ENCODE peak calls at places on chromosomes 2 and 18, in eight cellular contexts. D is K562, V is transverse colon, R is A549, B is ovary, Q is HepG2, E is stomach, N is GM12878. W is an unnamed sample. For H3K4me1, the result is how much of the 10 kb centered on the place peaks cover.

GRCh38 chr2:222813177-222813843 is 47.5 kb upstream of the ACSL3 start:
- DNase-seq in D (no peak), V (no peak), R (no peak), B (no peak), Q (no peak), E (no peak), N (peak), W (no peak)

GRCh38 chr18:78965260-78965659 is 14.4 kb upstream of the SALL3 start:
- DNase-seq in D (no peak), V (no peak), R (no peak), B (no peak), Q (no peak), E (no peak), N (no peak), W (peak)

GRCh38 chr18:56097561-56098095 is 509.6 kb upstream of the TCF4 start:
- DNase-seq in D (no peak), V (no peak), R (no peak), B (no peak), Q (no peak), E (no peak), N (no peak), W (no peak)

GRCh38 chr2:23627236-23627990 is 242.4 kb downstream of the KLHL29 start:
- DNase-seq in D (no peak), V (no peak), R (no peak), B (no peak), Q (no peak), E (no peak), N (no peak), W (no peak)

GRCh38 chr2:134788417-134788816 is 50.0 kb upstream of the ACMSD start:
- DNase-seq in D (no peak), V (no peak), R (no peak), B (no peak), Q (no peak), E (no peak), N (no peak), W (no peak)

GRCh38 chr2:143264851-143265250 is 135.6 kb downstream of the ARHGAP15 start:
- DNase-seq in D (no peak), V (no peak), R (no peak), B (no peak), Q (no peak), E (no peak), N (no peak), W (no peak)

GRCh38 chr2:106172649-106173048 is 21.5 kb downstream of the UXS1 start:
- DNase-seq in D (no peak), V (no peak), R (no peak), B (no peak), Q (no peak), E (no peak), N (no peak), W (no peak)

GRCh38 chr18:36942264-36942663 is 113.3 kb downstream of the KIAA1328 start:
- DNase-seq in D (peak), V (no peak), R (peak), B (no peak), Q (peak), E (no peak), N (no peak), W (no peak)

GRCh38 chr2:45241061-45241561 is 231.9 kb upstream of the SIX2 start:
- DNase-seq in D (no peak), V (no peak), R (no peak), B (no peak), Q (no peak), E (no peak), N (no peak), W (no peak)

GRCh38 chr2:3648652-3649177 is 9.3 kb upstream of the ALLC start:
- DNase-seq in D (no peak), V (no peak), R (no peak), B (no peak), Q (no peak), E (no peak), N (no peak), W (no peak)

GRCh38 chr18:23827681-23828080 is 138.4 kb downstream of the LAMA3 start:
- DNase-seq in D (no peak), V (no peak), R (no peak), B (no peak), Q (no peak), E (no peak), N (no peak), W (no peak)

GRCh38 chr2:172087191-172087779 is 2.0 kb downstream of the DLX1 start:
- DNase-seq in D (no peak), V (no peak), R (no peak), B (no peak), Q (no peak), E (no peak), N (no peak), W (no peak)

GRCh38 chr2:203450571-203450970 is 84.5 kb downstream of the RAPH1 start:
- DNase-seq in D (no peak), V (peak), R (no peak), B (no peak), Q (no peak), E (no peak), N (no peak), W (no peak)

GRCh38 chr2:54709341-54709809 is 14.1 kb upstream of the EML6 start:
- DNase-seq in D (no peak), V (peak), R (no peak), B (peak), Q (no peak), E (peak), N (no peak), W (no peak)

GRCh38 chr18:71327443-71328120 is 1038.7 kb downstream of the SOCS6 start:
- DNase-seq in D (no peak), V (no peak), R (no peak), B (no peak), Q (no peak), E (no peak), N (no peak), W (no peak)

GRCh38 chr18:49100226-49100968 is 149.6 kb upstream of the SMAD7 start:
- DNase-seq in D (no peak), V (no peak), R (no peak), B (no peak), Q (peak), E (no peak), N (no peak), W (no peak)

GRCh38 chr2:231134910-231135650 is 10.2 kb upstream of the HTR2B start:
- DNase-seq in D (no peak), V (no peak), R (no peak), B (no peak), Q (no peak), E (no peak), N (no peak), W (no peak)

GRCh38 chr2:45199973-45200372 is 190.7 kb upstream of the SIX2 start:
- DNase-seq in D (no peak), V (no peak), R (no peak), B (no peak), Q (no peak), E (no peak), N (no peak), W (no peak)

GRCh38 chr18:52615943-52616342 is 275.9 kb downstream of the DCC start:
- DNase-seq in D (no peak), V (no peak), R (no peak), B (no peak), Q (no peak), E (no peak), N (peak), W (no peak)

GRCh38 chr2:54955674-54956391 is 94.4 kb downstream of the RTN4 start:
- DNase-seq in D (peak), V (no peak), R (no peak), B (no peak), Q (peak), E (no peak), N (no peak), W (no peak)

GRCh38 chr2:19301706-19302105 is 56.7 kb downstream of the OSR1 start:
- DNase-seq in D (no peak), V (no peak), R (no peak), B (no peak), Q (no peak), E (no peak), N (no peak), W (no peak)

GRCh38 chr2:174176898-174177297 is 71.4 kb downstream of the OLA1 start:
- DNase-seq in D (no peak), V (no peak), R (no peak), B (no peak), Q (no peak), E (no peak), N (no peak), W (no peak)

GRCh38 chr2:109376115-109376514 is 237.7 kb downstream of the SEPTIN10 start:
- DNase-seq in D (no peak), V (peak), R (no peak), B (peak), Q (no peak), E (peak), N (no peak), W (peak)

GRCh38 chr2:39435974-39436591 is 1.0 kb downstream of the MAP4K3 start:
- DNase-seq in D (no peak), V (no peak), R (no peak), B (no peak), Q (peak), E (no peak), N (no peak), W (no peak)

GRCh38 chr18:27447530-27447929 is 262.4 kb upstream of the CHST9 start:
- DNase-seq in D (no peak), V (no peak), R (no peak), B (no peak), Q (no peak), E (no peak), N (no peak), W (no peak)

GRCh38 chr18:35055726-35056125 is 14.5 kb downstream of the MAPRE2 start:
- DNase-seq in D (no peak), V (no peak), R (no peak), B (no peak), Q (no peak), E (no peak), N (no peak), W (no peak)

GRCh38 chr2:168530980-168531379 is 74.9 kb downstream of the CERS6 start:
- DNase-seq in D (no peak), V (no peak), R (no peak), B (no peak), Q (no peak), E (no peak), N (no peak), W (no peak)

GRCh38 chr2:127103243-127104165 is 3.5 kb downstream of the BIN1 start:
- DNase-seq in D (no peak), V (peak), R (no peak), B (no peak), Q (no peak), E (no peak), N (no peak), W (peak)

GRCh38 chr2:174977364-174977763 is 27.8 kb downstream of the CHN1 start:
- DNase-seq in D (no peak), V (no peak), R (no peak), B (no peak), Q (no peak), E (no peak), N (no peak), W (no peak)

GRCh38 chr2:111640480-111640879 is 243.5 kb downstream of the ANAPC1 start:
- DNase-seq in D (no peak), V (no peak), R (no peak), B (no peak), Q (no peak), E (no peak), N (no peak), W (no peak)

GRCh38 chr2:47485751-47486300 is 82.9 kb downstream of the MSH2 start:
- DNase-seq in D (no peak), V (no peak), R (no peak), B (no peak), Q (no peak), E (no peak), N (no peak), W (no peak)

GRCh38 chr2:172739651-172740050 is 4.0 kb downstream of the RAPGEF4 start:
- DNase-seq in D (no peak), V (no peak), R (no peak), B (no peak), Q (no peak), E (no peak), N (no peak), W (no peak)

GRCh38 chr2:2152451-2152850 is 178.6 kb downstream of the MYT1L start:
- DNase-seq in D (no peak), V (no peak), R (no peak), B (no peak), Q (no peak), E (no peak), N (no peak), W (no peak)

GRCh38 chr2:222024934-222025890 is 273.6 kb downstream of the PAX3 start:
- DNase-seq in D (peak), V (no peak), R (peak), B (no peak), Q (peak), E (no peak), N (no peak), W (no peak)

GRCh38 chr2:25417715-25418369 is 76.1 kb upstream of the DNMT3A start:
- DNase-seq in D (peak), V (no peak), R (peak), B (no peak), Q (no peak), E (no peak), N (peak), W (no peak)

GRCh38 chr2:104702451-104702850 is 151.5 kb upstream of the POU3F3 start:
- DNase-seq in D (no peak), V (no peak), R (no peak), B (no peak), Q (no peak), E (no peak), N (no peak), W (no peak)

GRCh38 chr2:24307961-24308360 is 52.4 kb downstream of the ITSN2 start:
- DNase-seq in D (no peak), V (no peak), R (no peak), B (no peak), Q (no peak), E (no peak), N (no peak), W (no peak)

GRCh38 chr2:127463155-127463991 is 45.1 kb downstream of the PROC start:
- DNase-seq in D (no peak), V (no peak), R (no peak), B (no peak), Q (no peak), E (no peak), N (no peak), W (no peak)

GRCh38 chr18:76145968-76146367 is 349.1 kb downstream of the ZNF516 start:
- DNase-seq in D (no peak), V (no peak), R (no peak), B (no peak), Q (no peak), E (no peak), N (no peak), W (no peak)

GRCh38 chr2:46812381-46813024 is 103.1 kb downstream of the MCFD2 start:
- DNase-seq in D (no peak), V (no peak), R (peak), B (peak), Q (no peak), E (no peak), N (no peak), W (no peak)

GRCh38 chr2:9282713-9283112 is 76.1 kb downstream of the ASAP2 start:
- DNase-seq in D (no peak), V (peak), R (no peak), B (no peak), Q (no peak), E (peak), N (no peak), W (no peak)
- H3K4me1 ChIP-seq in D (under half), V (under half), R (under half), B (under half), Q (under half), E (under half), N (under half), W (under half)

DNA sequence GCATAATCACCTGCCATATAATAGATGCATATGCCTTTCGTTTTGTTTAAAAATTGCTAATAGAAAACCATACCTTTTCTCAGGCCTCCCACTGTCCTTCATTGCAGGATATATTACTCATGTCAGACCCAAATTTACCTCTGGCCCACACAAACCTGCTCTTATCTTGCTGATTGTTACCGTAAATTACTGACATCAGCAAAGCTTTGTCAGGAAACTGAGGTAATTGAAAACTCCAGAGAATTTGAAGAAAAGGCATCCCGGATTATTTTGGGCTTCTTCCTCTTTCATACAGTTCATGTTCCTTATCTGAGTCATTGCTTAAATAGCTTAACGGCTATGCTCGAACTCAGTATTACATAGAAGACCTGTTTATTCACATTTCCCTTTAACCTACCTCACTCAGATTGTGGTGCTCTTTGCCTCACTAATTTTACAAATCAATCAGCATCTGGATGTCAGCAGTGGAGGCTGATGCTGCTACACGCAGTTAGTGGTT is 145.7 kb downstream of the ZEB2 start:
- DNase-seq in D (no peak), V (no peak), R (no peak), B (no peak), Q (no peak), E (no peak), N (peak), W (no peak)
- TF ChIP-seq EP300 in D (no peak), V (no peak), R (no peak), B (no peak), Q (no peak), E (no peak), N (peak), W (no peak)

DNA sequence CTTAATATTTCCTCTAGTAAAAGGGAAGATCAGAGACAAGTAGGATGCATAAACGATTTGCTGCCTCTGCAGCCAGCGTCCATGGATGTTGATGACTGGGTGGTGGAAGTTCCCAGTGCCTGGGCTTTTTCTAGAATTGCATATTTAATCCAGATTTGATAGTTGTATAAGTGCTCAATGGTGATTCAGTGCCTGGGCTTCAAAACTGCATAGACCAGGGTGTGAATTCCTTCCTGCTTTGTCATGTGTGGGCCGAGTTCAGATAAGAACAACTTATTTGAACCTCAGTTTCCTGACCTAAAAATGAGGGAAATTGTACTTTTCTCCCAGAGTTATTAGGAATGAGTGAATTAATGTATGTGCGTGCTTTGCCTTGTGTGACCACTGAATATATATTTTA is 154.6 kb downstream of the WDSUB1 start:
- DNase-seq in D (no peak), V (no peak), R (peak), B (no peak), Q (no peak), E (no peak), N (no peak), W (no peak)
- H3K4me1 ChIP-seq in D (under half), V (under half), R (under half), B (under half), Q (under half), E (under half), N (under half), W (under half)

DNA sequence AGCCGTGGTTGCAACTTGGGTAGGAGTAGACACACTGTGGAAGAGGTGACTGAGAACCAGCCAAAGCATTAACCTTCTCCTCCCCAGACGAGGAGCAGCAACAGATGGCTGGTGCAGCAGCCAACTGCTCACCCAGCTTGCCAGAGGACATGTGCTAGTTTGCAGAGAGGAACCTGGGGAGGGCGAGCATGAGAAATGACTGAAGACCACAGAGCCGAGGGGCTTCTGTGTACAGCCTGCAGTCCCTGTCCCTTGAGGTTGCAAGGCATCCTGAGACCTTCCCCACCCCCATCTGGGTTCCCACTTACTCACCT is 82.2 kb downstream of the NRP2 start:
- DNase-seq in D (no peak), V (no peak), R (no peak), B (no peak), Q (no peak), E (no peak), N (no peak), W (no peak)
- TF ChIP-seq EP300 in D (no peak), V (no peak), R (no peak), B (no peak), Q (no peak), E (no peak), N (no peak), W (no peak)

W was measured in upper lobe of left lung.